ENCODE peak calls at places on chromosomes 4 and X, in ten cellular contexts. W is psoas muscle, Z is suprapubic skin, F is dorsolateral prefrontal cortex, I is astrocyte, S is adrenal gland, Y is neural progenitor cell, N is breast epithelium, X is stomach, U is colonic mucosa. V is an unnamed sample.

GRCh38 chr4:147822128-147822527 is 90.2 kb downstream of the ARHGAP10 start:
- DNase-seq in W (peak; percentile 91), Z (peak; percentile 81), F (no peak), I (peak; percentile 65), S (peak; percentile 84), Y (no peak), N (peak; percentile 78), X (peak; percentile 95), U (peak; percentile 37), V (no peak)

GRCh38 chrX:78522601-78523000 is 136.5 kb downstream of the RTL3 start:
- DNase-seq in W (no peak), Z (no peak), F (no peak), I (no peak), S (no peak), Y (no peak), N (no peak), X (no peak), U (no peak), V (no peak)

GRCh38 chrX:70044541-70045245 is 5.0 kb downstream of the AWAT2 start:
- DNase-seq in W (no peak), Z (no peak), F (no peak), I (no peak), S (no peak), Y (no peak), N (no peak), X (no peak), U (no peak), V (no peak)

GRCh38 chr4:184911310-184911709 is 85.5 kb upstream of the ACSL1 start:
- DNase-seq in W (no peak), Z (no peak), F (no peak), I (peak; percentile 33), S (peak; percentile 49), Y (no peak), N (no peak), X (peak; percentile 38), U (peak; percentile 52), V (no peak)

GRCh38 chr4:141126769-141127168 is 6.5 kb downstream of the RNF150 start:
- DNase-seq in W (no peak), Z (no peak), F (no peak), I (peak; percentile 57), S (no peak), Y (no peak), N (no peak), X (no peak), U (no peak), V (no peak)

GRCh38 chr4:18508801-18509200 is 487.2 kb upstream of the LCORL start:
- DNase-seq in W (no peak), Z (no peak), F (no peak), I (no peak), S (no peak), Y (no peak), N (no peak), X (no peak), U (no peak), V (no peak)

GRCh38 chrX:21004835-21005234 is 369.4 kb upstream of the CNKSR2 start:
- DNase-seq in W (no peak), Z (no peak), F (no peak), I (peak; percentile 8), S (no peak), Y (no peak), N (no peak), X (no peak), U (no peak), V (no peak)

GRCh38 chrX:72169008-72169728 is 12.4 kb upstream of the PIN4 start:
- DNase-seq in W (no peak), Z (no peak), F (no peak), I (no peak), S (no peak), Y (no peak), N (no peak), X (no peak), U (no peak), V (peak; percentile 32)

GRCh38 chrX:12240491-12240890 is 102.2 kb downstream of the FRMPD4 start:
- DNase-seq in W (no peak), Z (no peak), F (no peak), I (no peak), S (no peak), Y (no peak), N (no peak), X (no peak), U (no peak), V (no peak)

GRCh38 chr4:53943345-53944085 is 120.9 kb downstream of the CHIC2 start:
- DNase-seq in W (no peak), Z (no peak), F (no peak), I (peak; percentile 91), S (no peak), Y (no peak), N (no peak), X (no peak), U (no peak), V (no peak)

GRCh38 chr4:44670466-44671199 is 7.6 kb upstream of the GUF1 start:
- DNase-seq in W (peak; percentile 52), Z (no peak), F (no peak), I (no peak), S (no peak), Y (no peak), N (no peak), X (no peak), U (no peak), V (no peak)

GRCh38 chr4:88843067-88843723 is 145.6 kb upstream of the NAP1L5 start:
- DNase-seq in W (no peak), Z (no peak), F (no peak), I (no peak), S (no peak), Y (no peak), N (no peak), X (no peak), U (peak; percentile 45), V (no peak)

GRCh38 chr4:74440356-74440755 is 4.6 kb upstream of the AREG start:
- DNase-seq in W (no peak), Z (no peak), F (no peak), I (no peak), S (no peak), Y (no peak), N (no peak), X (no peak), U (no peak), V (no peak)

GRCh38 chrX:114889454-114889853 is 128.0 kb downstream of the IL13RA2 start:
- DNase-seq in W (no peak), Z (no peak), F (no peak), I (no peak), S (no peak), Y (no peak), N (no peak), X (no peak), U (no peak), V (no peak)

GRCh38 chrX:150767475-150768131 is 74.4 kb downstream of the MTMR1 start:
- DNase-seq in W (no peak), Z (no peak), F (no peak), I (peak; percentile 92), S (no peak), Y (no peak), N (no peak), X (no peak), U (peak; percentile 12), V (no peak)

GRCh38 chrX:40127052-40127451 is 29.3 kb upstream of the BCOR start:
- DNase-seq in W (peak; percentile 45), Z (no peak), F (no peak), I (no peak), S (no peak), Y (no peak), N (no peak), X (no peak), U (no peak), V (no peak)

GRCh38 chrX:132181364-132181763 is 37.9 kb downstream of the RAP2C start:
- DNase-seq in W (no peak), Z (peak; percentile 55), F (no peak), I (no peak), S (no peak), Y (no peak), N (peak; percentile 35), X (peak; percentile 26), U (no peak), V (no peak)

GRCh38 chr4:100288167-100288566 is 97.9 kb upstream of the DDIT4L start:
- DNase-seq in W (no peak), Z (no peak), F (no peak), I (no peak), S (no peak), Y (no peak), N (no peak), X (no peak), U (no peak), V (no peak)

GRCh38 chr4:168220893-168221292 is 97.7 kb downstream of the DDX60 start:
- DNase-seq in W (no peak), Z (no peak), F (no peak), I (peak; percentile 1), S (no peak), Y (no peak), N (no peak), X (no peak), U (no peak), V (no peak)
- H3K27ac ChIP-seq in W (no peak overlapping the region), Z (no peak overlapping the region), F (no peak overlapping the region), I (peak overlapping the region; percentile 70), S (no peak overlapping the region), Y (no peak overlapping the region), N (no peak overlapping the region), X (no peak overlapping the region), U (no peak overlapping the region), V (no peak overlapping the region)

GRCh38 chr4:16508968-16509367 is 282.7 kb upstream of the TAPT1 start:
- DNase-seq in W (no peak), Z (no peak), F (no peak), I (no peak), S (no peak), Y (no peak), N (no peak), X (no peak), U (no peak), V (no peak)
- TF ChIP-seq CTCF in W (no peak), Z (no peak), F (no peak), I (peak; percentile 37), S (no peak), Y (peak; percentile 45), N (no peak), X (no peak), U (no peak), V (no peak)

DNA sequence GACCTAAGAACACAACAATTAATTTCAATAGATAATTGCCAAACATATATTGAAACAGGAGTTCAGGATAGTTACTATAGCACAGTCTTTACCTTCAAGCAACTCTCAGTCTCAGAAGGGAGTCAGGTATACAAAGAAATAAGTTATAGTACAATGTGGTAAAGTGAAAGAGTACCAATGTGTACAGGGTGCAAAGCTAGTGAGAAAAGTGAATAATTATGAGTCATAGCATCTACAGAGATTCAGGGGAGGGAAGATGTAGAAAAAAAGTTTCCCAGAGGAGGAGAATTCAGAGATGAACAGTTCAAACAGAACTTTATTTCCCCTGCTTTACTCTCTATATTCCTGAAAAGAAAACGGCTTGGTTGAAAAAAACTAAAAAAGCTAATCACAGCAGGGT is 22.7 kb upstream of the DKK2 start:
- DNase-seq in W (no peak), Z (no peak), F (no peak), I (no peak), S (no peak), Y (no peak), N (no peak), X (no peak), U (no peak), V (no peak)
- H3K27ac ChIP-seq in W (no peak overlapping the region), Z (no peak overlapping the region), F (no peak overlapping the region), I (peak overlapping the region; percentile 2), S (no peak overlapping the region), Y (no peak overlapping the region), N (no peak overlapping the region), X (no peak overlapping the region), U (no peak overlapping the region), V (no peak overlapping the region)

DNA sequence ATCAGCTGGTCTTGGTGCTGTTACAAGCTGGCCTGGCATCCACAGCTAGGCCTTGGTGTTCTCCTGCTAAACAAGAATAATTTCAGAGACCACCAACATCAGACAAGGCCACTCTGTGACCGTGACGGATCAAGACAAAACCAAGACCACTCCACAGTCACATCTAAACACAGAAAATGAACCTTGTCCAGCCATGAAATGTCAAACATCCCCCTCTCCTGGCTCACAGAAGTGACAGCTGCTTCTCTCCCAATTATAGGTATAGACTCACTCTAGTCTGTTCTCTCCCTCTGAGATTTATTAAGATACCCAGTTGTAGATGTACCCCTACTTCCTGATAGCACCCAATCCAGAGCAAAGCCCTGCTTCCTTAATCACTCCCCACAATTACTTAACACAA is 40.4 kb downstream of the EFHC2 start:
- DNase-seq in W (no peak), Z (no peak), F (no peak), I (no peak), S (no peak), Y (no peak), N (no peak), X (no peak), U (no peak), V (no peak)
- TF ChIP-seq CTCF in W (no peak), Z (no peak), F (no peak), I (no peak), S (no peak), Y (no peak), N (no peak), X (no peak), U (no peak), V (peak; percentile 10)